ENCODE peak calls at places on chromosomes 13 and 19, in four cellular contexts. U is AG09319, Z is AG04450, N is T-helper 2 cell. W is an unnamed sample.
A peak's percentile ranks its signal among the peaks of the same experiment; 100 is the strongest.

GRCh38 chr13:112376050-112376681 is at the start of gene SPACA7:
- DNase-seq in U (no peak), Z (no peak), N (no peak), W (no peak)

GRCh38 chr13:98869408-98870090 is 108.3 kb downstream of the DOCK9 start:
- DNase-seq in U (no peak), Z (no peak), N (peak; percentile 50), W (no peak)

GRCh38 chr13:110759710-110760109 is 46.2 kb downstream of the ING1 start:
- DNase-seq in U (no peak), Z (no peak), N (no peak), W (no peak)

GRCh38 chr19:30287259-30287658 is 84.9 kb upstream of the ZNF536 start:
- DNase-seq in U (no peak), Z (no peak), N (no peak), W (no peak)

GRCh38 chr19:30672926-30673325 is 300.7 kb downstream of the ZNF536 start:
- DNase-seq in U (no peak), Z (no peak), N (no peak), W (no peak)

GRCh38 chr19:14167594-14168138 is 31.3 kb upstream of the ASF1B start:
- DNase-seq in U (no peak), Z (no peak), N (peak; percentile 22), W (no peak)

GRCh38 chr13:37029617-37030016 is 29.0 kb downstream of the EXOSC8 start:
- DNase-seq in U (peak; percentile 20), Z (peak; percentile 1), N (no peak), W (no peak)

GRCh38 chr13:51862965-51863364 is 1.2 kb downstream of the CCDC70 start:
- DNase-seq in U (no peak), Z (no peak), N (no peak), W (no peak)

GRCh38 chr13:20053891-20054290 is 95.4 kb downstream of the ZMYM2 start:
- DNase-seq in U (no peak), Z (no peak), N (no peak), W (no peak)

GRCh38 chr13:103351035-103351828 is 285.0 kb upstream of the SLC10A2 start:
- DNase-seq in U (no peak), Z (no peak), N (no peak), W (no peak)

GRCh38 chr13:94968040-94968756 is 255.9 kb upstream of the SOX21 start:
- DNase-seq in U (no peak), Z (no peak), N (peak; percentile 1), W (no peak)

GRCh38 chr19:39304701-39305571 is 8.7 kb downstream of the IFNL1 start:
- DNase-seq in U (no peak), Z (no peak), N (no peak), W (no peak)

GRCh38 chr19:1744133-1744665 is 9.1 kb upstream of the ONECUT3 start:
- DNase-seq in U (no peak), Z (no peak), N (no peak), W (no peak)

GRCh38 chr19:48470281-48470680 is 1.1 kb downstream of the CYTH2 start:
- DNase-seq in U (no peak), Z (no peak), N (no peak), W (no peak)

GRCh38 chr13:53298426-53298825 is 269.8 kb downstream of the OLFM4 start:
- DNase-seq in U (no peak), Z (no peak), N (no peak), W (no peak)

GRCh38 chr19:54190942-54191670 is at the start of gene TSEN34:
- DNase-seq in U (peak; percentile 42), Z (no peak), N (peak; percentile 91), W (no peak)

GRCh38 chr19:34482380-34483250 is 1.1 kb downstream of the WTIP start:
- DNase-seq in U (no peak), Z (no peak), N (no peak), W (no peak)

GRCh38 chr13:108342369-108343289 is 73.1 kb downstream of the TNFSF13B start:
- DNase-seq in U (no peak), Z (peak; percentile 6), N (peak; percentile 87), W (no peak)

GRCh38 chr13:65347420-65348030 is 1882.6 kb downstream of the PCDH9 start:
- DNase-seq in U (no peak), Z (no peak), N (no peak), W (no peak)

GRCh38 chr19:43789029-43789428 is 8.3 kb upstream of the KCNN4 start:
- DNase-seq in U (no peak), Z (no peak), N (no peak), W (peak; percentile 44)

GRCh38 chr13:72500851-72501250 is 226.6 kb downstream of the MZT1 start:
- DNase-seq in U (no peak), Z (no peak), N (no peak), W (no peak)

GRCh38 chr13:108104736-108105135 is 110.6 kb downstream of the LIG4 start:
- DNase-seq in U (no peak), Z (no peak), N (no peak), W (no peak)

GRCh38 chr13:37090912-37091311 is 14.6 kb downstream of the CSNK1A1L start:
- DNase-seq in U (no peak), Z (no peak), N (no peak), W (peak; percentile 82)

GRCh38 chr13:77506874-77507273 is 28.6 kb upstream of the SCEL start:
- DNase-seq in U (no peak), Z (no peak), N (no peak), W (no peak)

W was measured in HL-60.